ENCODE peak calls at places on chromosome 6, in five cellular contexts. X is A549, A is GM23338, N is Panc1, D is HepG2. T is an unnamed sample.

GRCh38 chr6:72675396-72675795 is 53.5 kb downstream of the KCNQ5 start:
- DNase-seq in X (no peak), A (no peak), N (no peak), D (no peak), T (no peak)

GRCh38 chr6:69622924-69623323 is 173.9 kb downstream of the LMBRD1 start:
- DNase-seq in X (no peak), A (peak; percentile 53), N (no peak), D (no peak), T (no peak)

GRCh38 chr6:145060687-145061086 is 674.6 kb downstream of the EPM2A start:
- DNase-seq in X (no peak), A (no peak), N (no peak), D (no peak), T (no peak)

GRCh38 chr6:43120938-43121913 is 45.1 kb downstream of the PTK7 start:
- DNase-seq in X (no peak), A (no peak), N (no peak), D (no peak), T (peak; percentile 44)

GRCh38 chr6:151376440-151376839 is 14.9 kb downstream of the ZBTB2 start:
- DNase-seq in X (no peak), A (no peak), N (no peak), D (no peak), T (no peak)

GRCh38 chr6:91711518-91711917 is 1124.6 kb upstream of the MAP3K7 start:
- DNase-seq in X (no peak), A (no peak), N (no peak), D (no peak), T (no peak)

GRCh38 chr6:77040566-77041195 is 422.6 kb downstream of the HTR1B start:
- DNase-seq in X (no peak), A (no peak), N (no peak), D (no peak), T (no peak)

GRCh38 chr6:169291148-169291547 is 37.5 kb upstream of the THBS2 start:
- DNase-seq in X (no peak), A (no peak), N (no peak), D (no peak), T (no peak)

GRCh38 chr6:62746968-62747367 is 460.9 kb upstream of the KHDRBS2 start:
- DNase-seq in X (no peak), A (no peak), N (no peak), D (no peak), T (no peak)

GRCh38 chr6:36608788-36609563 is 14.8 kb downstream of the SRSF3 start:
- DNase-seq in X (no peak), A (no peak), N (no peak), D (peak; percentile 87), T (no peak)

GRCh38 chr6:143059616-143060353 is 904 bp upstream of the AIG1 start:
- DNase-seq in X (no peak), A (peak; percentile 36), N (no peak), D (peak; percentile 97), T (peak; percentile 62)

GRCh38 chr6:27650620-27651370 is 177.9 kb upstream of the ZNF184 start:
- DNase-seq in X (no peak), A (peak; percentile 91), N (peak; percentile 71), D (peak; percentile 81), T (peak; percentile 78)

GRCh38 chr6:20997143-20997792 is 463.0 kb downstream of the CDKAL1 start:
- DNase-seq in X (no peak), A (peak; percentile 14), N (no peak), D (no peak), T (no peak)

GRCh38 chr6:99348823-99349619 is 453 bp downstream of the FAXC start:
- DNase-seq in X (no peak), A (peak; percentile 62), N (no peak), D (no peak), T (no peak)

GRCh38 chr6:154292066-154292465 is 64.5 kb downstream of the IPCEF1 start:
- DNase-seq in X (no peak), A (no peak), N (no peak), D (no peak), T (no peak)

GRCh38 chr6:53986721-53987526 is 124.3 kb upstream of the MLIP start:
- DNase-seq in X (no peak), A (peak; percentile 13), N (no peak), D (no peak), T (no peak)

GRCh38 chr6:151690768-151691562 is 116.5 kb upstream of the ESR1 start:
- DNase-seq in X (no peak), A (no peak), N (no peak), D (no peak), T (no peak)

GRCh38 chr6:129707028-129707427 is 2.9 kb downstream of the ARHGAP18 start:
- DNase-seq in X (no peak), A (no peak), N (no peak), D (no peak), T (no peak)
- H3K4me3 ChIP-seq in X (no peak overlapping the region), A (no peak overlapping the region), N (no peak overlapping the region), D (peak overlapping the region; percentile 78), T (no peak overlapping the region)

GRCh38 chr6:79756496-79756895 is 125.4 kb downstream of the SH3BGRL2 start:
- DNase-seq in X (no peak), A (no peak), N (no peak), D (no peak), T (no peak)

GRCh38 chr6:79763301-79763700 is 132.2 kb downstream of the SH3BGRL2 start:
- DNase-seq in X (no peak), A (no peak), N (no peak), D (no peak), T (no peak)

GRCh38 chr6:79764758-79765157 is 133.6 kb downstream of the SH3BGRL2 start:
- DNase-seq in X (no peak), A (no peak), N (no peak), D (no peak), T (no peak)

GRCh38 chr6:79762370-79762769 is 131.2 kb downstream of the SH3BGRL2 start:
- DNase-seq in X (no peak), A (peak; percentile 60), N (no peak), D (no peak), T (peak; percentile 51)
- TF ChIP-seq REST in X (no peak), A (no peak), N (no peak), D (no peak), T (no peak)

DNA sequence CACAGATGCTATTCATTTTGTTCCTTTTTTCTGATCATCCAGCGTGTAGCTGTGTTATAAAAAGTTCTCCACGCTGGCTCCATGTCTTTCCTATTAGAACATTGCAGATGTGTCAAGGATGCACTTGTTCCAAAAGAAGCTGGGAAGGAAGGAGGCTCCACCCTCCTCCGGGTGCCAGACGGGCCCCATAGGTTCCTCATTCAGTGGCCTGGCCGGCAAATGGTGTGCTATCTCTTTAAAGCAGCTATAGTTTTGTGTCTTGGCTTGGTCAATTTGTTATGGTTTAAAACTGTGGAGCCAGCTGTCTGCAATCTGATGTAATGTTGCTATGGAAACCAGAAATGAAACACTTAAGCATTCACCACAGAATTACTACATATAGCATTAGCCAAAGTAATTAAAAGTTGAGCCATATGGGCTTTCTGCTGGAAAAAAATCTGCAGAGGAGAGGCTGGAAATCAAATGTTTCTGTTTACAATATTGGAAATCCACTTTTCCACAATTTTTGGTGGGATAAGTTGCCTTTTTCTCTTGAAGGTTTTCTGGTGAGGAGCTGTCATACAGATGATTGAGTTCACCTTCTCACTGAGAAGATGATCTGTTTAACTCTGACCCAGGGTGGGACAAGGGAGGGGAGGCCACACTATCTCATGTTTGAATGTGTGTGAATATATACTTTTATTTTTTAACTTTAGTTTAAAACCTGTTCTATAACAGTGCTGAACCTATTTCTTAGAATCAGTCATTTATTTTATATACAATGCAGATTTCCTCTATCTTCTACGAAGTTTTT is 167.3 kb downstream of the SASH1 start:
- DNase-seq in X (no peak), A (no peak), N (no peak), D (no peak), T (no peak)
- H3K4me3 ChIP-seq in X (no peak overlapping the region), A (no peak overlapping the region), N (no peak overlapping the region), D (no peak overlapping the region), T (no peak overlapping the region)

DNA sequence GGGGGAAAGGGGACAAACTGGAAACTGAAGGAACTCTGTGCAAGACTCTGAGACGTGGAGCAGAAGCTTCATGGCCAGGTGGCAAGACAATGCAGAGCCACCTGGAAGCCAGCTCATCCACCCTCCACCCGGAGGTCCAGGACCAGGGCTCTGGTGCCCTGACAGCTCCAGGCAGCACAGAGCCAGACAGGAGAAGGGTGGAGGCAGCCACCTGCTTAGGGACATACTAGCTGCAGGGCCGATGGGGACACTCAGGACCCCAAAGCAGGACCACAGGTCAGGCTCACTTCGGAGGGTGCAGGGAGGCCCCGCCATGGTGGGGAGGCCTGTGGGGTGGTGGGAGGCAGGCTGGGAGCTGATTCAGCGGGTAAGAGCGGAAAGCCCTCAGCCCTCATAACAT is 19.0 kb upstream of the SLC22A3 start:
- DNase-seq in X (no peak), A (no peak), N (no peak), D (no peak), T (no peak)
- TF ChIP-seq REST in X (no peak), A (no peak), N (no peak), D (no peak), T (no peak)

T was measured in HCT116.